ENCODE peak calls at places on chromosome 9, in four cellular contexts. I is mesenchymal stem cell, G is skeletal muscle cell, P is T-helper 9 cell. Z is an unnamed sample.

GRCh38 chr9:137458194-137459146 is 664 bp downstream of the NSMF start:
- DNase-seq in G (no peak), P (no peak), I (peak), Z (no peak)

GRCh38 chr9:136668983-136669790 is 6.5 kb downstream of the EGFL7 start:
- DNase-seq in P (no peak), I (no peak), G (no peak), Z (no peak)

GRCh38 chr9:17772223-17772622 is 193.4 kb downstream of the SH3GL2 start:
- DNase-seq in I (no peak), P (no peak), G (no peak), Z (no peak)

GRCh38 chr9:70603020-70603411 is 188.6 kb upstream of the KLF9 start:
- DNase-seq in I (no peak), G (no peak), P (no peak), Z (no peak)

GRCh38 chr9:25461416-25461815 is 216.8 kb downstream of the TUSC1 start:
- DNase-seq in G (no peak), I (no peak), P (no peak), Z (no peak)

GRCh38 chr9:77997611-77998349 is 33.8 kb downstream of the GNAQ start:
- DNase-seq in I (peak), P (no peak), G (no peak), Z (no peak)

GRCh38 chr9:134441227-134442086 is 115.2 kb downstream of the RXRA start:
- DNase-seq in P (no peak), I (no peak), G (no peak), Z (no peak)

GRCh38 chr9:72082536-72082935 is 22.1 kb upstream of the C9orf57 start:
- DNase-seq in P (no peak), G (no peak), I (no peak), Z (no peak)

GRCh38 chr9:125409637-125410521 is 148.3 kb downstream of the GAPVD1 start:
- DNase-seq in I (peak), G (no peak), P (no peak), Z (peak)

GRCh38 chr9:88651682-88652633 is 117.0 kb downstream of the NXNL2 start:
- DNase-seq in G (peak), P (no peak), I (peak), Z (peak)

GRCh38 chr9:16794871-16795639 is 75.4 kb downstream of the BNC2 start:
- DNase-seq in I (peak), G (peak), P (no peak), Z (peak)

GRCh38 chr9:121055642-121056143 is 5.6 kb upstream of the C5 start:
- DNase-seq in P (no peak), I (peak), G (no peak), Z (peak)

Z was measured in fibroblast of villous mesenchyme.